ENCODE peak calls at places on chromosomes 7 and 10, in five cellular contexts. O is head of caudate nucleus, N is D721Med, P is chondrocyte, W is SW480. U is an unnamed sample.

GRCh38 chr7:111400088-111400487 is 162.2 kb downstream of the IMMP2L start:
- DNase-seq in O (no peak), P (no peak), W (no peak), N (no peak), U (no peak)

GRCh38 chr10:58894929-58895328 is 281.5 kb upstream of the PHYHIPL start:
- DNase-seq in W (no peak), N (no peak), P (no peak), O (no peak), U (no peak)

GRCh38 chr7:6453737-6454136 is 6.0 kb upstream of the DAGLB start:
- DNase-seq in N (no peak), O (no peak), P (no peak), W (peak), U (peak)

GRCh38 chr10:68992721-68993440 is 4.3 kb downstream of the KIFBP start:
- DNase-seq in W (no peak), N (no peak), P (no peak), O (no peak), U (peak)

GRCh38 chr7:47570649-47571050 is 11.3 kb downstream of the TNS3 start:
- DNase-seq in P (no peak), W (no peak), N (no peak), O (no peak), U (no peak)

GRCh38 chr7:48041665-48041995 is 6.3 kb downstream of the C7orf57 start:
- DNase-seq in N (no peak), W (no peak), O (no peak), P (no peak), U (peak)

GRCh38 chr7:44604941-44605340 is 1.5 kb upstream of the OGDH start:
- DNase-seq in N (no peak), O (no peak), P (no peak), W (no peak), U (no peak)

GRCh38 chr7:74271742-74272141 is 17.5 kb upstream of the CLIP2 start:
- DNase-seq in P (no peak), W (no peak), O (no peak), N (no peak), U (no peak)

GRCh38 chr10:52659085-52659484 is 113.5 kb downstream of the MBL2 start:
- DNase-seq in O (no peak), P (no peak), N (no peak), W (no peak), U (no peak)